ENCODE peak calls at places on chromosomes 13 and 19, in ten cellular contexts. One of them, this sample, is unnamed.

GRCh38 chr13:88142653-88143052 is 471.5 kb downstream of the SLITRK5 start:
- DNase-seq in K562: no peak
- DNase-seq in stomach: no peak
- DNase-seq in H1: no peak
- DNase-seq in sigmoid colon: no peak
- DNase-seq in transverse colon: no peak
- DNase-seq in upper lobe of left lung: no peak
- DNase-seq in breast epithelium: no peak
- DNase-seq in suprapubic skin: no peak
- DNase-seq in HCT116: no peak
- DNase-seq in this sample: no peak

GRCh38 chr19:38596057-38596981 is 21.4 kb downstream of the MAP4K1 start:
- DNase-seq in suprapubic skin: no peak
- DNase-seq in H1: peak
- DNase-seq in transverse colon: peak
- DNase-seq in breast epithelium: no peak
- DNase-seq in sigmoid colon: no peak
- DNase-seq in K562: peak
- DNase-seq in upper lobe of left lung: peak
- DNase-seq in HCT116: peak
- DNase-seq in stomach: peak
- DNase-seq in this sample: no peak

GRCh38 chr19:5694167-5694951 is 4.3 kb downstream of the RPL36 start:
- DNase-seq in upper lobe of left lung: no peak
- DNase-seq in stomach: no peak
- DNase-seq in breast epithelium: no peak
- DNase-seq in transverse colon: no peak
- DNase-seq in sigmoid colon: peak
- DNase-seq in H1: no peak
- DNase-seq in HCT116: no peak
- DNase-seq in K562: no peak
- DNase-seq in suprapubic skin: no peak
- DNase-seq in this sample: no peak

GRCh38 chr13:97367016-97367415 is 67.0 kb upstream of the RAP2A start:
- DNase-seq in stomach: no peak
- DNase-seq in suprapubic skin: no peak
- DNase-seq in sigmoid colon: no peak
- DNase-seq in transverse colon: no peak
- DNase-seq in breast epithelium: no peak
- DNase-seq in K562: no peak
- DNase-seq in upper lobe of left lung: peak
- DNase-seq in H1: no peak
- DNase-seq in HCT116: no peak
- DNase-seq in this sample: no peak

GRCh38 chr13:70090036-70090723 is 17.4 kb upstream of the ATXN8OS start:
- DNase-seq in transverse colon: no peak
- DNase-seq in stomach: no peak
- DNase-seq in HCT116: no peak
- DNase-seq in suprapubic skin: no peak
- DNase-seq in upper lobe of left lung: no peak
- DNase-seq in K562: no peak
- DNase-seq in breast epithelium: no peak
- DNase-seq in H1: no peak
- DNase-seq in sigmoid colon: no peak
- DNase-seq in this sample: no peak

GRCh38 chr13:80141114-80141849 is 199.6 kb downstream of the SPRY2 start:
- DNase-seq in upper lobe of left lung: peak
- DNase-seq in suprapubic skin: no peak
- DNase-seq in stomach: peak
- DNase-seq in K562: no peak
- DNase-seq in breast epithelium: no peak
- DNase-seq in HCT116: no peak
- DNase-seq in sigmoid colon: no peak
- DNase-seq in transverse colon: no peak
- DNase-seq in H1: no peak
- DNase-seq in this sample: no peak

GRCh38 chr19:19040417-19040816 is 7.0 kb downstream of the ARMC6 start:
- DNase-seq in suprapubic skin: no peak
- DNase-seq in upper lobe of left lung: peak
- DNase-seq in stomach: peak
- DNase-seq in H1: no peak
- DNase-seq in K562: no peak
- DNase-seq in transverse colon: peak
- DNase-seq in sigmoid colon: peak
- DNase-seq in HCT116: no peak
- DNase-seq in breast epithelium: no peak
- DNase-seq in this sample: no peak

GRCh38 chr13:65971541-65971940 is 1258.6 kb downstream of the PCDH9 start:
- DNase-seq in upper lobe of left lung: no peak
- DNase-seq in HCT116: no peak
- DNase-seq in transverse colon: no peak
- DNase-seq in sigmoid colon: no peak
- DNase-seq in H1: no peak
- DNase-seq in K562: no peak
- DNase-seq in breast epithelium: no peak
- DNase-seq in suprapubic skin: no peak
- DNase-seq in stomach: no peak
- DNase-seq in this sample: no peak

GRCh38 chr13:38636756-38637155 is 50.1 kb upstream of the FREM2 start:
- DNase-seq in transverse colon: peak
- DNase-seq in suprapubic skin: no peak
- DNase-seq in upper lobe of left lung: peak
- DNase-seq in HCT116: no peak
- DNase-seq in stomach: peak
- DNase-seq in sigmoid colon: no peak
- DNase-seq in breast epithelium: no peak
- DNase-seq in K562: no peak
- DNase-seq in H1: no peak
- DNase-seq in this sample: no peak

GRCh38 chr19:29528350-29528945 is 2.7 kb downstream of the VSTM2B start:
- DNase-seq in stomach: no peak
- DNase-seq in breast epithelium: no peak
- DNase-seq in suprapubic skin: no peak
- DNase-seq in HCT116: peak
- DNase-seq in transverse colon: peak
- DNase-seq in H1: peak
- DNase-seq in sigmoid colon: peak
- DNase-seq in upper lobe of left lung: no peak
- DNase-seq in K562: peak
- DNase-seq in this sample: peak

GRCh38 chr13:75547917-75548316 is 1.7 kb upstream of the UCHL3 start:
- DNase-seq in HCT116: no peak
- DNase-seq in stomach: no peak
- DNase-seq in H1: no peak
- DNase-seq in upper lobe of left lung: no peak
- DNase-seq in K562: no peak
- DNase-seq in transverse colon: no peak
- DNase-seq in sigmoid colon: no peak
- DNase-seq in breast epithelium: no peak
- DNase-seq in suprapubic skin: no peak
- DNase-seq in this sample: no peak

GRCh38 chr13:95641961-95642621 is 2.4 kb downstream of the DZIP1 start:
- DNase-seq in stomach: peak
- DNase-seq in H1: no peak
- DNase-seq in suprapubic skin: no peak
- DNase-seq in breast epithelium: no peak
- DNase-seq in K562: no peak
- DNase-seq in HCT116: no peak
- DNase-seq in sigmoid colon: peak
- DNase-seq in transverse colon: peak
- DNase-seq in upper lobe of left lung: peak
- DNase-seq in this sample: no peak

GRCh38 chr19:35777411-35777841 is 2.1 kb downstream of the ARHGAP33 start:
- DNase-seq in K562: no peak
- DNase-seq in HCT116: no peak
- DNase-seq in upper lobe of left lung: no peak
- DNase-seq in H1: no peak
- DNase-seq in suprapubic skin: peak
- DNase-seq in breast epithelium: no peak
- DNase-seq in transverse colon: no peak
- DNase-seq in sigmoid colon: no peak
- DNase-seq in stomach: no peak
- DNase-seq in this sample: no peak

GRCh38 chr19:18291590-18292459 is 10.4 kb upstream of the JUND start:
- DNase-seq in K562: peak
- DNase-seq in transverse colon: peak
- DNase-seq in HCT116: no peak
- DNase-seq in stomach: peak
- DNase-seq in upper lobe of left lung: peak
- DNase-seq in breast epithelium: peak
- DNase-seq in H1: no peak
- DNase-seq in sigmoid colon: peak
- DNase-seq in suprapubic skin: peak
- DNase-seq in this sample: peak

GRCh38 chr13:79155883-79156282 is 250.2 kb downstream of the RBM26 start:
- DNase-seq in upper lobe of left lung: no peak
- DNase-seq in K562: no peak
- DNase-seq in stomach: no peak
- DNase-seq in transverse colon: no peak
- DNase-seq in breast epithelium: no peak
- DNase-seq in H1: no peak
- DNase-seq in suprapubic skin: no peak
- DNase-seq in sigmoid colon: no peak
- DNase-seq in HCT116: no peak
- DNase-seq in this sample: no peak

GRCh38 chr19:39314016-39314728 is 6.5 kb downstream of the LRFN1 start:
- DNase-seq in suprapubic skin: no peak
- DNase-seq in H1: no peak
- DNase-seq in sigmoid colon: no peak
- DNase-seq in HCT116: no peak
- DNase-seq in stomach: no peak
- DNase-seq in breast epithelium: no peak
- DNase-seq in K562: no peak
- DNase-seq in upper lobe of left lung: no peak
- DNase-seq in transverse colon: no peak
- DNase-seq in this sample: no peak

GRCh38 chr19:3986260-3987041 is 1.2 kb upstream of the EEF2 start:
- DNase-seq in transverse colon: peak
- DNase-seq in stomach: peak
- DNase-seq in HCT116: peak
- DNase-seq in breast epithelium: no peak
- DNase-seq in suprapubic skin: no peak
- DNase-seq in H1: no peak
- DNase-seq in sigmoid colon: no peak
- DNase-seq in K562: peak
- DNase-seq in upper lobe of left lung: peak
- DNase-seq in this sample: peak
- TF ChIP-seq POLR2AphosphoS5 in transverse colon: peak
- TF ChIP-seq POLR2AphosphoS5 in stomach: no peak
- TF ChIP-seq POLR2AphosphoS5 in HCT116: no peak
- TF ChIP-seq POLR2AphosphoS5 in breast epithelium: no peak
- TF ChIP-seq POLR2AphosphoS5 in suprapubic skin: no peak
- TF ChIP-seq POLR2AphosphoS5 in H1: peak
- TF ChIP-seq POLR2AphosphoS5 in sigmoid colon: peak
- TF ChIP-seq POLR2AphosphoS5 in K562: no peak
- TF ChIP-seq POLR2AphosphoS5 in upper lobe of left lung: no peak
- TF ChIP-seq POLR2AphosphoS5 in this sample: no peak

DNA sequence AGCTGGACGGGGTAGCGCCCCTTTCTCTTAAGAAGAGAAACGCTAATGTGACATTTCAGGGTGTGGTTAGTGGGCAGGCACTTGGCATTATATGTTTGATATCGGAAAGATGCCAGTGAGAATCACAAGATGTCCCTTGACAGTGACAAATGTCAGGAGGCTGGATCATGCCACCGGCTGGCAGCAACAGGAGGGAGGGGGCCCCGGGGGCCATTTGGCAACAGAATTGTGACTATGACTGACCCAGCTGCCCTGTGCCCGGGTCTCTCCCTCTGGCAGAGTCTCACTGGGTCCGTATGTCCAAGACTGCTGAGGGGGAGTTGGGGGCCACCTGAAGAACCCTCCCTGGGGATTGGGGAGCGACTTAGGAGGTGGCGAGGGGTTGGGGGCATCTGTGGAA is 4.8 kb downstream of the DCAF15 start:
- DNase-seq in breast epithelium: no peak
- DNase-seq in HCT116: no peak
- DNase-seq in upper lobe of left lung: no peak
- DNase-seq in transverse colon: no peak
- DNase-seq in K562: no peak
- DNase-seq in stomach: no peak
- DNase-seq in suprapubic skin: no peak
- DNase-seq in H1: no peak
- DNase-seq in sigmoid colon: no peak
- DNase-seq in this sample: no peak
- TF ChIP-seq POLR2A in breast epithelium: no peak
- TF ChIP-seq POLR2A in HCT116: no peak
- TF ChIP-seq POLR2A in upper lobe of left lung: no peak
- TF ChIP-seq POLR2A in transverse colon: no peak
- TF ChIP-seq POLR2A in K562: no peak
- TF ChIP-seq POLR2A in stomach: no peak
- TF ChIP-seq POLR2A in suprapubic skin: no peak
- TF ChIP-seq POLR2A in H1: no peak
- TF ChIP-seq POLR2A in sigmoid colon: no peak
- TF ChIP-seq POLR2A in this sample: no peak

GRCh38 chr19:15265849-15266248 is 33.6 kb upstream of the EPHX3 start:
- DNase-seq in suprapubic skin: no peak
- DNase-seq in sigmoid colon: peak
- DNase-seq in transverse colon: peak
- DNase-seq in breast epithelium: peak
- DNase-seq in HCT116: no peak
- DNase-seq in H1: no peak
- DNase-seq in upper lobe of left lung: peak
- DNase-seq in stomach: peak
- DNase-seq in K562: no peak
- DNase-seq in this sample: no peak
- TF ChIP-seq POLR2AphosphoS5 in suprapubic skin: peak
- TF ChIP-seq POLR2AphosphoS5 in sigmoid colon: peak
- TF ChIP-seq POLR2AphosphoS5 in transverse colon: peak
- TF ChIP-seq POLR2AphosphoS5 in breast epithelium: peak
- TF ChIP-seq POLR2AphosphoS5 in HCT116: no peak
- TF ChIP-seq POLR2AphosphoS5 in H1: no peak
- TF ChIP-seq POLR2AphosphoS5 in upper lobe of left lung: peak
- TF ChIP-seq POLR2AphosphoS5 in stomach: peak
- TF ChIP-seq POLR2AphosphoS5 in K562: no peak
- TF ChIP-seq POLR2AphosphoS5 in this sample: no peak

DNA sequence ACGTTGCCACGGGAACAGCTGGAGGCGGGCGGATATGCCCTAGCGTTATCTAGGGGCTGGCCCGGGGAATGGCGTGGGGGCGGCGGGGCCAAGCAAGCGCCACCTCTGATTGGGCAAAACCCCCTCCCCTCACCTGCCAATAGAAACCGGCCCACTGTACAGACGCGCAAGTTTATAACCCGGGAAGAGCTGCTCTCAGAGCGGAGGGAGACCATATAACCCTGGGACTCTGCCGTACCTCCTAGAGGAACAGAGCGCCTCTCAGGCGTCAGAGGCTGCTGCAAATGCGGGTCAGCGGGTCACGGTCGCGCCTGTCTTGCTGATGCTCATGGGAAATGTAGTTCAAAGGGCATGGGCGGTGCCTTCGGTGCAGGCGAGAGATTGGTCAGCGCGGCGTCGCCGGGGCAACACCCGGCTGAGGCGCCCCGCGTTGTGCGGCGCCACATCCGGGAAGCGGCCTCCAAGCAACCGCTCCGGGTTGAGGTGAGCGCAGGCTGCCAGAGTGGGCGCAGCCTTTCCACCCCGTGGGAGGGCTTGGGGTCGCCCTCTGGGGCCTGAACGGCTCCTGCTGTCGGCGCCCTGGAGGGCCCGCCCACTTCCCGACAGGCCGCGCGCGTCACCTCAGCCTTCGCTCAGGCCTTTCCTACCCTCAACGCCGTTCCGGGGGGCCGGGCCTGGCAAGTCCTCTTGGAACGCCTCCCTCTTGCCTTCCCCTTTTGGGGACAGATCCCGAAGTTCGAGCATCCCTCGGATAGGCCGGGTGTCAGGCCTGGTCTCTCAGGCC is at the start of gene ZNF446:
- DNase-seq in HCT116: peak
- DNase-seq in suprapubic skin: peak
- DNase-seq in H1: peak
- DNase-seq in upper lobe of left lung: peak
- DNase-seq in stomach: peak
- DNase-seq in K562: peak
- DNase-seq in sigmoid colon: peak
- DNase-seq in breast epithelium: peak
- DNase-seq in transverse colon: peak
- DNase-seq in this sample: peak
- TF ChIP-seq POLR2A in HCT116: peak
- TF ChIP-seq POLR2A in suprapubic skin: no peak
- TF ChIP-seq POLR2A in H1: no peak
- TF ChIP-seq POLR2A in upper lobe of left lung: no peak
- TF ChIP-seq POLR2A in stomach: no peak
- TF ChIP-seq POLR2A in K562: peak
- TF ChIP-seq POLR2A in sigmoid colon: peak
- TF ChIP-seq POLR2A in breast epithelium: peak
- TF ChIP-seq POLR2A in transverse colon: peak
- TF ChIP-seq POLR2A in this sample: peak